ENCODE peak calls at places on chromosome 7, in six cellular contexts. Z is AG09309, U is PC-9, I is NB4, A is sigmoid colon, W is GM06990. S is an unnamed sample.

GRCh38 chr7:56046728-56047445 is 4.4 kb downstream of the PSPH start:
- DNase-seq in Z (peak; percentile 79), U (no peak), I (no peak), A (no peak), W (no peak), S (peak; percentile 75)

GRCh38 chr7:30850426-30850825 is 61.2 kb upstream of the AQP1 start:
- DNase-seq in Z (no peak), U (no peak), I (no peak), A (no peak), W (no peak), S (no peak)

GRCh38 chr7:27185013-27185707 is at the start of gene HOXA11:
- DNase-seq in Z (peak; percentile 98), U (no peak), I (peak; percentile 94), A (peak; percentile 97), W (no peak), S (peak; percentile 95)

GRCh38 chr7:69892790-69893189 is 294.5 kb downstream of the AUTS2 start:
- DNase-seq in Z (no peak), U (no peak), I (no peak), A (no peak), W (no peak), S (no peak)

GRCh38 chr7:7424151-7424873 is 111.4 kb downstream of the COL28A1 start:
- DNase-seq in Z (no peak), U (peak; percentile 55), I (peak; percentile 81), A (peak; percentile 71), W (peak; percentile 10), S (no peak)

GRCh38 chr7:142760071-142760642 is 10.6 kb upstream of the PRSS2 start:
- DNase-seq in Z (no peak), U (peak; percentile 94), I (no peak), A (no peak), W (no peak), S (no peak)

GRCh38 chr7:135207739-135208416 is 3.4 kb downstream of the WDR91 start:
- DNase-seq in Z (no peak), U (no peak), I (no peak), A (no peak), W (no peak), S (peak; percentile 62)

GRCh38 chr7:5012985-5013384 is 32.7 kb upstream of the RBAK start:
- DNase-seq in Z (no peak), U (no peak), I (no peak), A (no peak), W (no peak), S (no peak)

GRCh38 chr7:81499262-81500116 is 270.4 kb downstream of the HGF start:
- DNase-seq in Z (peak; percentile 70), U (peak; percentile 53), I (peak; percentile 87), A (no peak), W (peak; percentile 15), S (peak; percentile 26)

GRCh38 chr7:28708458-28708951 is 249.6 kb downstream of the TRIL start:
- DNase-seq in Z (no peak), U (no peak), I (no peak), A (no peak), W (no peak), S (no peak)

GRCh38 chr7:12685550-12685949 is 1.9 kb upstream of the ARL4A start:
- DNase-seq in Z (no peak), U (no peak), I (peak; percentile 92), A (no peak), W (no peak), S (no peak)

GRCh38 chr7:142885311-142886230 is at the start of gene TRPV6:
- DNase-seq in Z (no peak), U (peak; percentile 83), I (no peak), A (no peak), W (no peak), S (no peak)

GRCh38 chr7:112573302-112574039 is 92.7 kb downstream of the LSMEM1 start:
- DNase-seq in Z (no peak), U (no peak), I (no peak), A (no peak), W (no peak), S (no peak)

GRCh38 chr7:105581066-105581811 is at the start of gene EFCAB10:
- DNase-seq in Z (no peak), U (no peak), I (no peak), A (no peak), W (peak; percentile 65), S (peak; percentile 61)

GRCh38 chr7:121046893-121047468 is 58.5 kb downstream of the CPED1 start:
- DNase-seq in Z (no peak), U (no peak), I (no peak), A (no peak), W (no peak), S (no peak)

GRCh38 chr7:90267263-90267858 is 22.4 kb downstream of the CFAP69 start:
- DNase-seq in Z (no peak), U (no peak), I (no peak), A (no peak), W (no peak), S (no peak)

DNA sequence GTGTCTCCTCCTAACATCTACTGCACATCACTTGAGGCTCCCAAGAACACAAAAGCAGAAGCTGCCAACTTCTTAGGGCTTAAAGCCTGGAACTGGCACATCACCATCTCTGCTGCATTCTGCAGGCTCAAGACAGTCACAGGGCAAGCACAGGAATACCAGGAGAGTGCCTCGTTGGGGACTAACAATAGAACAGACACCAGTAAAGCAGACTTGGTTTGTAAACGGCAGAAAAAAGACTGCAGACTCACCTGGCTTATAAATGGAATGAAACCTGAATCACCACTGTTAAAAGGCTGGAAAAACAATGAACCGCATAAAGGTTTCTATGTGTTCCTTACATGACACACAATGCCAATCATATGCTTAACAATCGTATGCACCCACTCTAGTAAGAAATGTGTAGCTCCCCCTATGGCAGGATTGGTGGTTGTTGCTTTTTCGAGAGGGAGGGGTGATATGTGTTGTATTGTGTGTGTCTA is 12.8 kb downstream of the RHEB start:
- DNase-seq in Z (no peak), U (no peak), I (no peak), A (peak; percentile 86), W (no peak), S (no peak)
- TF ChIP-seq CTCF in Z (no peak), U (no peak), I (peak; percentile 11), A (no peak), W (peak; percentile 16), S (peak; percentile 20)

DNA sequence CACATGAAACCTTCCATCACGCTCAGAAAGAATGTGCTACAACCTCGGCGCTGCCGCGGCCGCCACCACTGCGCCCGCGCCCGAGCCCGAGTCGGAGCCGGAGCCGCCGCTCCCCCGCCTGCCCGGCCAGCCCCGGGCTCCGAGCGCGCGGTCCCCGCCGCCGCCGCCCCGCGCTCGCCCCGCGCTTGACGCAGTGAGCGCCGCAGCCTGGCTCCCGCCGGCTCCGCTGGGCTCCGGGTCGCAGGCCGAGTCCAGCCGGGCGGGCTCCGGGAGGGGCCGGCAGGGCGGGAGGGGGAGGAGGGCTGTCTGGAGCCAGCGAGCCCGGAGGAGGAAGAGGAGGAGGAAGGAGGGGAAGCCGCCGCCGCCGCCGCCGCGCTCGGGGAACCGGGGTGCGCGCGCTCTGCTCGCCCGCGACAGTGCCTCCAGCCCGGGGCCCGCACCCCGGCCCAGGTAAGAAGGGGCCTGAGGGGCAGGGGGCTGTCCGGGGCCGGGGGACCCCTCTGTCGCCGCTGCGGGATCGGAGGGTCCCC is 4.3 kb upstream of the ELFN1 start:
- DNase-seq in Z (no peak), U (no peak), I (peak; percentile 66), A (peak; percentile 46), W (no peak), S (no peak)
- H3K4me3 ChIP-seq in Z (peak overlapping the region; percentile 71), U (peak overlapping the region; percentile 11), I (no peak overlapping the region), A (peak overlapping the region; percentile 41), W (no peak overlapping the region), S (peak overlapping the region; percentile 20)

GRCh38 chr7:129370812-129371211 is 63.4 kb upstream of the STRIP2 start:
- DNase-seq in Z (peak; percentile 7), U (no peak), I (peak; percentile 57), A (no peak), W (no peak), S (no peak)
- TF ChIP-seq CTCF in Z (no peak), U (no peak), I (no peak), A (no peak), W (peak; percentile 26), S (no peak)

DNA sequence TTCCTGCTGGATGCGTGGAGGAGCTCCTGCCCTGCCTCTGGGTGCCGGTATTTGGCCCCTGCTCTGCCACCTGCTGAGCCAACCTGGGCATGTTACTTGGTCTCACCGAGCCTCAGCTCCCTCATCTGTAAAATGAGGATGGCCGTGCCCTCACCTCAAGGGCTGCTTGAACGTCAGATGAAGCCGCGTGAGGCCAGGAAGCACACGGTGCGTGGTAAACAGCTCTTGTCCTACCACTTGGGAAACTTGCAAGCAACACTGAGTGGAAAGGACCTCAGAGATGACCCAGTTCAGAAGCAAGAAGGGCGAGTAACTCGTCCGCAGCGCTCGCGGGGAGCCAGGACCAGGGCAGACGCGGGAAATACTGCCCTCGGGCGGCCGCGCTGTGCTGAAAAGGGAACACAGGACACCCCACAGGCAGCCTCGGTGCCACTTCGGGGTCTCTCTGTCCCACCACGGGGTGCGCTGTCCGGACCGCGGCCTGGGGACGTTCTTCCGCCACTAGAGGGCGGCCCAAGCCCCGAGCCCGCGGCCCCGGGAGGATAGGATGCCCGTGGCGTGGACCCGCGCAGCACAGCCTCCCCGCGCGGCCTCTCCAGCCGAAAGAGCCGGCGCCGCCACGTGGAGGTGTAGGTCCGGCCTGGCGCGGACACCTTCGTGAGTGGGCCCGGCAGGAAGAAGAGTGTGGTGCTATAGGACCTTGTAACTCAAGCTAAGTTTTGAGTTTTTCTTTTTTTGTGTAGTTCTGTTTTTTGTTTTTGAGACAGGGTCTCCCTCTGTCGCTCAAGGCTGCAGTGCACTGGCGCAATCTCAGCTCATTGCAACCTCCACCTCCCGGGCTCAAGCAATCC is 94.1 kb downstream of the PRKAG2 start:
- DNase-seq in Z (no peak), U (peak; percentile 65), I (peak; percentile 87), A (peak; percentile 87), W (peak; percentile 78), S (no peak)
- H3K4me3 ChIP-seq in Z (peak overlapping the region; percentile 33), U (peak overlapping the region; percentile 49), I (no peak overlapping the region), A (peak overlapping the region; percentile 13), W (no peak overlapping the region), S (no peak overlapping the region)

GRCh38 chr7:8443871-8444756 is 10.7 kb downstream of the NXPH1 start:
- DNase-seq in Z (no peak), U (no peak), I (no peak), A (no peak), W (no peak), S (no peak)
- TF ChIP-seq CTCF in Z (no peak), U (no peak), I (no peak), A (no peak), W (peak; percentile 1), S (peak; percentile 27)

GRCh38 chr7:114976666-114977065 is 54.8 kb downstream of the MDFIC start:
- DNase-seq in Z (no peak), U (no peak), I (no peak), A (no peak), W (no peak), S (no peak)
- H3K4me3 ChIP-seq in Z (no peak overlapping the region), U (no peak overlapping the region), I (no peak overlapping the region), A (no peak overlapping the region), W (no peak overlapping the region), S (no peak overlapping the region)

DNA sequence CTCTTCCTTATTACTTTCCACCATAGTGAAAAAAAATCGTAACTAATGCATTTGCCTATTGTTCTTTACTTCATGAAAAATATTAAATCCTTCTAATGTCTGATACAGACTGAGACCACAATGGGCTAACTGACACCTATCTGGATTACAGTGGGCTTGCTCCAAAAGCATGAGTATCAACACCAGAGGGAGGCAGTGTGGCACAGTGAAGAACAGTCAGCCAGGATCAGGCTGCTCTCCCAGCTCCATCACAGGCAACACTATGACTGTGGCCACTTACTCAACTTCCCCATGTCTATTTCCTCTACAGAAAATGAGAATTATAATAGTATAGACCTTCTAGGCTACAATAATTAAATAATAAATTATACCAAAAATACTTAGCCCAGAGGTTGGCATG is 97.2 kb downstream of the SLC25A13 start:
- DNase-seq in Z (no peak), U (no peak), I (peak; percentile 50), A (no peak), W (no peak), S (no peak)
- TF ChIP-seq CTCF in Z (peak; percentile 16), U (no peak), I (peak; percentile 30), A (no peak), W (peak; percentile 25), S (peak; percentile 10)